ENCODE peak calls at places on chromosomes 16 and 17, in six cellular contexts. L is activated naive CD4-positive, alpha-beta T cell; B is COR-L47; Q is CD8-positive, alpha-beta T cell; T is stimulated activated CD8-positive, alpha-beta memory T cell treated with anti-CD3 and anti-CD28 coated beads, Interleukin-12 subunit alpha, Interleukin-12 subunit beta, amount 100 ng/mL, for 1 hour; D is cerebellar nuclear complex. O is an unnamed sample.

GRCh38 chr16:22232277-22233049 is 26.4 kb downstream of the EEF2K start:
- DNase-seq in L (no peak), B (peak), Q (no peak), T (no peak), D (no peak), O (no peak)

GRCh38 chr17:68060336-68060735 is 24.8 kb downstream of the KPNA2 start:
- DNase-seq in L (no peak), B (no peak), Q (no peak), T (no peak), D (no peak), O (no peak)

GRCh38 chr16:30984669-30985400 is at the start of gene HSD3B7:
- DNase-seq in L (peak), B (peak), Q (peak), T (peak), D (no peak), O (no peak)

GRCh38 chr17:31561469-31562412 is 170.3 kb downstream of the RAB11FIP4 start:
- DNase-seq in L (no peak), B (no peak), Q (no peak), T (no peak), D (no peak), O (peak)

GRCh38 chr17:44989552-44990138 is 21.5 kb upstream of the C1QL1 start:
- DNase-seq in L (no peak), B (no peak), Q (no peak), T (no peak), D (no peak), O (no peak)

GRCh38 chr16:13936596-13937081 is 16.7 kb downstream of the ERCC4 start:
- DNase-seq in L (no peak), B (no peak), Q (no peak), T (no peak), D (no peak), O (no peak)

GRCh38 chr17:18043491-18043890 is 4.3 kb downstream of the GID4 start:
- DNase-seq in L (no peak), B (no peak), Q (no peak), T (no peak), D (no peak), O (no peak)

GRCh38 chr16:50708373-50709060 is 15.1 kb downstream of the NOD2 start:
- DNase-seq in L (no peak), B (no peak), Q (no peak), T (no peak), D (no peak), O (no peak)

GRCh38 chr17:51258756-51259573 is 884 bp downstream of the MBTD1 start:
- DNase-seq in L (peak), B (peak), Q (no peak), T (no peak), D (no peak), O (no peak)

GRCh38 chr16:49470550-49470949 is 96.9 kb downstream of the C16orf78 start:
- DNase-seq in L (no peak), B (no peak), Q (peak), T (no peak), D (no peak), O (no peak)

O was measured in KG1.